ENCODE peak calls at places on chromosomes 4 and X, in six cellular contexts. H is activated CD4-positive, alpha-beta T cell treated with anti-CD3 and anti-CD28 coated beads for 1 hour; J is activated T-cell treated with anti-CD3 and anti-CD28 coated beads, Interleukin-2, amount 50 U/mL, for 72 hours; I is GM12891; Y is T-helper 2 cell; T is kidney tubule cell. P is an unnamed sample.

GRCh38 chr4:13399257-13399656 is 84.9 kb downstream of the RAB28 start:
- DNase-seq in H (no peak), J (no peak), I (no peak), Y (no peak), T (peak), P (no peak)

GRCh38 chr4:88054909-88055308 is 47.5 kb downstream of the PKD2 start:
- DNase-seq in H (no peak), J (no peak), I (no peak), Y (no peak), T (peak), P (peak)

GRCh38 chr4:129387666-129388065 is 291.7 kb downstream of the C4orf33 start:
- DNase-seq in H (no peak), J (no peak), I (no peak), Y (no peak), T (no peak), P (no peak)

GRCh38 chrX:152632445-152633097 is 5.1 kb upstream of the GABRQ start:
- DNase-seq in H (no peak), J (peak), I (no peak), Y (no peak), T (peak), P (peak)

GRCh38 chrX:48003367-48003757 is 427 bp downstream of the ZNF182 start:
- DNase-seq in H (no peak), J (no peak), I (peak), Y (no peak), T (peak), P (no peak)

GRCh38 chr4:114811564-114812360 is 213.2 kb downstream of the UGT8 start:
- DNase-seq in H (no peak), J (no peak), I (no peak), Y (no peak), T (peak), P (no peak)

GRCh38 chr4:168769416-168769815 is 240.6 kb downstream of the CBR4 start:
- DNase-seq in H (no peak), J (no peak), I (no peak), Y (no peak), T (peak), P (no peak)

GRCh38 chr4:10123227-10124101 is 6.9 kb upstream of the WDR1 start:
- DNase-seq in H (no peak), J (peak), I (no peak), Y (no peak), T (peak), P (peak)

GRCh38 chr4:531076-531475 is 32.1 kb downstream of the PIGG start:
- DNase-seq in H (no peak), J (no peak), I (no peak), Y (no peak), T (no peak), P (peak)

P was measured in WERI-Rb-1.